ENCODE peak calls at places on chromosomes 4 and X, in four cellular contexts. O is K562, Y is H1, Z is GM12878. E is an unnamed sample.

GRCh38 chrX:71315917-71316316 is 14.4 kb downstream of the ITGB1BP2 start:
- DNase-seq in O (no peak), Y (no peak), Z (no peak), E (peak)

GRCh38 chrX:72125331-72126047 is 6.2 kb downstream of the RTL5 start:
- DNase-seq in O (no peak), Y (no peak), Z (no peak), E (no peak)

GRCh38 chrX:7638053-7638452 is 204.9 kb upstream of the VCX start:
- DNase-seq in O (no peak), Y (no peak), Z (no peak), E (no peak)

GRCh38 chrX:46588263-46588662 is 14.7 kb downstream of the CHST7 start:
- DNase-seq in O (no peak), Y (no peak), Z (no peak), E (peak)

GRCh38 chr4:96677499-96677898 is 837.6 kb downstream of the PDHA2 start:
- DNase-seq in O (no peak), Y (no peak), Z (no peak), E (no peak)

GRCh38 chr4:3797831-3798500 is 31.8 kb downstream of the ADRA2C start:
- DNase-seq in O (no peak), Y (no peak), Z (no peak), E (no peak)

GRCh38 chrX:101219840-101220191 is 230 bp downstream of the DRP2 start:
- DNase-seq in O (no peak), Y (no peak), Z (no peak), E (peak)

GRCh38 chr4:73477176-73477575 is 4.4 kb upstream of the AFM start:
- DNase-seq in O (no peak), Y (no peak), Z (no peak), E (no peak)

GRCh38 chr4:63757919-63758318 is 651.3 kb downstream of the TECRL start:
- DNase-seq in O (no peak), Y (no peak), Z (no peak), E (no peak)

GRCh38 chrX:132443196-132443595 is 45.6 kb downstream of the MBNL3 start:
- DNase-seq in O (no peak), Y (no peak), Z (no peak), E (no peak)

GRCh38 chrX:111168314-111168713 is 72.3 kb downstream of the PAK3 start:
- DNase-seq in O (peak), Y (no peak), Z (no peak), E (peak)

DNA sequence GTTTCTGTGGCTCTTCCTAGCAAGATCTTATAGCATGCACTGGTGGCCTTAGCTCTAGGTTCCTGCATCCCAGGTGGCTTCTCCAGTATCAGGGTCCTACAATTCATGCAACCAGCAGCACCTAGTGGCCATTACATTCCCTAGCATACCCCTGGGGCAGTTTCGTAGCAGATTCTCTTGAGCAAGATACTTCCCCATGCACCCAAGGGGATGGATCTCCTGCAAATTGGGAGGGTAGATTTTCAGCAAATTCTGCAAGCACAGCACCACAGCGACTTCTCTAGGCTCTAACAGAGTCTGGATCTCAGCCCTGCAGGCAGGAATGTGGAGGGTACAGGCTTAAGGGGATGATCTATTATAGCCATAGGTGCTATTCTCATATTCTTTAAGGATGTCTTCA is 13.1 kb upstream of the SLC9B1 start:
- DNase-seq in O (peak), Y (peak), Z (no peak), E (peak)
- TF ChIP-seq CHD1 in O (no peak), Y (no peak), Z (no peak), E (no peak)

GRCh38 chr4:122773021-122773420 is 40.5 kb downstream of the BBS12 start:
- DNase-seq in O (no peak), Y (no peak), Z (no peak), E (no peak)

GRCh38 chr4:122776916-122777315 is 44.4 kb downstream of the BBS12 start:
- DNase-seq in O (no peak), Y (no peak), Z (no peak), E (no peak)

GRCh38 chr4:122775039-122775438 is 42.5 kb downstream of the BBS12 start:
- DNase-seq in O (peak), Y (no peak), Z (no peak), E (no peak)

GRCh38 chr4:122775987-122776836 is 43.7 kb downstream of the BBS12 start:
- DNase-seq in O (peak), Y (no peak), Z (no peak), E (no peak)

DNA sequence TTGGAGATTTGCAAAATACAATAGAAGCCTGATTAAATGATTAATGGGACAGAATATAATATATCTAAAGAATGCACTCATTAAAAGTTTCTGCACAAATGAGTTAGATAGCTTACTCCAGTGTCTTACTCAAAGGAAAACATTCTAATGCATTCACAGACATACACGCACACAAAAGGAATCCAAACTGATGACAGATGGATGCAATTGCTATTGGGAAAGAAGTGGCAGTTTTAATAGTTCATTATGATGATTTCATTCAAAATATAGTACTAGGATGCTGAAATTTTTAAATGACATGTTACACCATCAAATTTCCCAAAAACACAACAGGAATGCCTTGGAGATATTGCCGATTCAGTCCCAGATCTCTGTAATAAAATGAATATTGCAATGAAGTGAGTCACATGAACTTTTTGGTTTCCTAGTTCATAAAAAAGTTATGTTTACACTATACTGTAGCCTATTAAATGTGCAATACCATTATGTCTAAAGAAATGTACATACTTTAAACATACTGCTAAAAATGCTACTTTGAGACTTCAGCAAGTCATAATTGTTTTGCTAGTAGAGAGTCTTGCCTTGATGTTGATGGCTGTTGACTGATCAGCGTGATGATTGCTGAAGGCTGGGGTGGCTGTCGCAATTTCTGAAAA is 45.5 kb downstream of the BBS12 start:
- DNase-seq in O (no peak), Y (no peak), Z (no peak), E (peak)
- TF ChIP-seq CHD1 in O (no peak), Y (no peak), Z (no peak), E (no peak)

DNA sequence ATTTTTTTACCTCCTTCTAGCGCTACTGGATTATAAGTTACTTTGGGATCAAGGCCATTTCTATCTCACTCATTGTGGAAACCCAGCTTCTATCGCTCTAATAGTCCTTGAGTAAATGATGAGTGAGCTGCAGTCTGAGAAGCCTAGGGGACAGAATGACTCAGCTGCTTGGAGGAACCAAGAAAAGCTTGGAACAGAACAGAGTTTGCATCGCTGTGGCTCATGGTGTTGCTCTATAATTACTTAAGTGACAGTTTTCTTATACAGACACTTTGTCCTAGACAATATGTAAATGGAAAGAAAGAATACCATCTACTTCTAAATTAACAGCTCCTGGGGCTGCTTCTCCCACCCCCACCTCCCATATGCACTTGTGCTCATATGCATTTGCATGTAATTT is 156.9 kb downstream of the SLIT2 start:
- DNase-seq in O (no peak), Y (no peak), Z (no peak), E (peak)
- TF ChIP-seq CHD1 in O (no peak), Y (no peak), Z (no peak), E (no peak)

DNA sequence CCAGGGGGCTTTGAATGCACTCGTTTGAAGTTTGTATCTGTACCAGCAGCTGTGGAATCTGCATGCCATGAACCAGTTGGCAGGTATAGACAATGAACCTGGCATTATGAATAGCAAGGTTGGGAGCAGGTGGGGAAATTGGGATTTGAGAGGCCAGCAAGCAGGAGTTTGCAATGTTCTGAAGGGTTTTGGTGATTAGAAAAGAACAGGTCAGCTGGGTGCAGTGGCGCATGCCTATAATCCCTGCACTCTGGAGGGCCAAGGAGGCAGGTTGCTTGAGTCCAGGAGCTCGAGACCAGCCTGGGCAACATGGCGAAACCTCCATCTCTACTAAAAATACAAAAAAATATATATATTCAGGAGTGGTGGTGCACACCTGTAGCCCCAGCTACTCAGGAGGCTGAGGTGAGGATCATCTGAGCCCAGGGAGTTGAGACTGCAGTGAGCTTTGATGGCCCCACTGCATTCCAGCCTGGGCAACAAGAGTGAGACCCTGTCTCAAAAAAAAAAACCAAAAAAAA is 64.0 kb downstream of the TSC22D3 start:
- DNase-seq in O (no peak), Y (no peak), Z (no peak), E (no peak)
- TF ChIP-seq CHD1 in O (no peak), Y (no peak), Z (no peak), E (no peak)

GRCh38 chr4:152045781-152046571 is 285.2 kb upstream of the GATB start:
- DNase-seq in O (peak), Y (peak), Z (no peak), E (no peak)
- TF ChIP-seq CHD1 in O (no peak), Y (no peak), Z (no peak), E (no peak)

GRCh38 chr4:74805601-74806000 is 11.3 kb upstream of the BTC start:
- DNase-seq in O (no peak), Y (no peak), Z (no peak), E (peak)
- TF ChIP-seq CHD1 in O (no peak), Y (no peak), Z (no peak), E (no peak)

DNA sequence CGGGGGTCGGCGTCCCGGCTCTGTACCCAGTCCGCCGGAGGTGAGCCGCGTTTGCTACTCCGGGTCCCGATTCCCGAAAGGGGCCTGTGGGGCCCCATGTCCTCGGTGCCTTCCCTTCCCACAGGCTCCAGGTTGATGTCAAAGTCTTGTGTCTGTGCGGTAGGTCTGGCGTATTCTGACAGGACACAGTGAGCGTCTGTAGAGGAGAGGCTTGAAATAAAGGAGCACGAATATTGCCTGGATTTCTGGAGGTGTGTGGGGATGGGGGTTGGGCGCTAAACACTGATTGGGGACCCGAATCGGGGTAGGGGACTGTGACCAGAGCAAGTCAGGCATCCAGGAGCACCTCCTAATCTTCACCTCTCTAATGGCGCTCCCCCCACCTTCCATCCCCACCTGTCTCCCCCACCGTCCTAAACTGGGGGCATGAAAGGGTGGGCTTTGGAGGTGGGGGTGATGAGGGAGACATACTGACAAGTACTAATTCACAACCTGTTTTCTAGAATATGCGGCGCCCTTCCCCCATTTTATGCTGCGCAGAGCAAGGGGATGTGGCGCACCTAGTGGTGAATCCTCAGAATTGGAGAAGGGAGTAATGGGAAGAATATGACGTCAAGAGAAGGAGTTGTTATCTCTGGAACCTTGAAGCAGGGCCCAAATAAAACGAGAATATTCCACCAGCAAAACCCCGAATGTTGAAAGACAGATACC is 874 bp downstream of the GPRASP2 start:
- DNase-seq in O (peak), Y (no peak), Z (no peak), E (peak)
- TF ChIP-seq CHD1 in O (no peak), Y (no peak), Z (no peak), E (no peak)